ENCODE peak calls at places on chromosomes 1 and 21, in five cellular contexts. One of them, this sample, is unnamed.

GRCh38 chr1:42620307-42620706 is 37.9 kb upstream of the PPIH start:
- DNase-seq in MM.1S: no peak
- DNase-seq in right lobe of liver: no peak
- DNase-seq in cardiac muscle cell: no peak
- DNase-seq in tibial artery: no peak
- DNase-seq in this sample: no peak

GRCh38 chr21:18443085-18443484 is 39.5 kb upstream of the TMPRSS15 start:
- DNase-seq in MM.1S: no peak
- DNase-seq in right lobe of liver: no peak
- DNase-seq in cardiac muscle cell: peak
- DNase-seq in tibial artery: no peak
- DNase-seq in this sample: no peak

GRCh38 chr1:55720243-55720642 is 505.1 kb upstream of the USP24 start:
- DNase-seq in MM.1S: no peak
- DNase-seq in right lobe of liver: no peak
- DNase-seq in cardiac muscle cell: no peak
- DNase-seq in tibial artery: no peak
- DNase-seq in this sample: no peak

GRCh38 chr1:215797859-215798258 is 230.8 kb downstream of the KCTD3 start:
- DNase-seq in MM.1S: no peak
- DNase-seq in right lobe of liver: no peak
- DNase-seq in cardiac muscle cell: no peak
- DNase-seq in tibial artery: no peak
- DNase-seq in this sample: no peak

GRCh38 chr1:99589186-99589636 is 56.7 kb upstream of the PALMD start:
- DNase-seq in MM.1S: no peak
- DNase-seq in right lobe of liver: no peak
- DNase-seq in cardiac muscle cell: no peak
- DNase-seq in tibial artery: no peak
- DNase-seq in this sample: no peak

GRCh38 chr1:196306421-196306820 is 301.8 kb downstream of the KCNT2 start:
- DNase-seq in MM.1S: no peak
- DNase-seq in right lobe of liver: no peak
- DNase-seq in cardiac muscle cell: no peak
- DNase-seq in tibial artery: no peak
- DNase-seq in this sample: no peak

GRCh38 chr1:27487927-27488522 is 1.9 kb downstream of the WASF2 start:
- DNase-seq in MM.1S: no peak
- DNase-seq in right lobe of liver: peak
- DNase-seq in cardiac muscle cell: no peak
- DNase-seq in tibial artery: no peak
- DNase-seq in this sample: no peak

GRCh38 chr1:230335861-230336549 is 90.1 kb downstream of the PGBD5 start:
- DNase-seq in MM.1S: no peak
- DNase-seq in right lobe of liver: no peak
- DNase-seq in cardiac muscle cell: peak
- DNase-seq in tibial artery: no peak
- DNase-seq in this sample: no peak

GRCh38 chr1:18890704-18891103 is 11.7 kb downstream of the ALDH4A1 start:
- DNase-seq in MM.1S: no peak
- DNase-seq in right lobe of liver: peak
- DNase-seq in cardiac muscle cell: no peak
- DNase-seq in tibial artery: peak
- DNase-seq in this sample: no peak

GRCh38 chr21:46153259-46154154 is 1.9 kb downstream of the FTCD start:
- DNase-seq in MM.1S: no peak
- DNase-seq in right lobe of liver: peak
- DNase-seq in cardiac muscle cell: peak
- DNase-seq in tibial artery: peak
- DNase-seq in this sample: peak

GRCh38 chr1:174999926-175000696 is at the start of gene CACYBP:
- DNase-seq in MM.1S: peak
- DNase-seq in right lobe of liver: peak
- DNase-seq in cardiac muscle cell: peak
- DNase-seq in tibial artery: peak
- DNase-seq in this sample: peak

GRCh38 chr1:35883681-35884155 is 709 bp downstream of the AGO1 start:
- DNase-seq in MM.1S: no peak
- DNase-seq in right lobe of liver: peak
- DNase-seq in cardiac muscle cell: peak
- DNase-seq in tibial artery: peak
- DNase-seq in this sample: peak

GRCh38 chr1:202576816-202577215 is 133.4 kb downstream of the SYT2 start:
- DNase-seq in MM.1S: no peak
- DNase-seq in right lobe of liver: no peak
- DNase-seq in cardiac muscle cell: no peak
- DNase-seq in tibial artery: no peak
- DNase-seq in this sample: no peak

GRCh38 chr21:45590726-45591618 is 48.7 kb upstream of the SLC19A1 start:
- DNase-seq in MM.1S: no peak
- DNase-seq in right lobe of liver: peak
- DNase-seq in cardiac muscle cell: no peak
- DNase-seq in tibial artery: no peak
- DNase-seq in this sample: no peak

GRCh38 chr1:221845650-221846371 is 103.9 kb upstream of the DUSP10 start:
- DNase-seq in MM.1S: no peak
- DNase-seq in right lobe of liver: peak
- DNase-seq in cardiac muscle cell: no peak
- DNase-seq in tibial artery: peak
- DNase-seq in this sample: peak

GRCh38 chr1:94769551-94769950 is 50.6 kb upstream of the SLC44A3 start:
- DNase-seq in MM.1S: no peak
- DNase-seq in right lobe of liver: no peak
- DNase-seq in cardiac muscle cell: no peak
- DNase-seq in tibial artery: no peak
- DNase-seq in this sample: no peak

GRCh38 chr1:59674605-59675004 is 140.1 kb upstream of the HOOK1 start:
- DNase-seq in MM.1S: no peak
- DNase-seq in right lobe of liver: peak
- DNase-seq in cardiac muscle cell: no peak
- DNase-seq in tibial artery: peak
- DNase-seq in this sample: no peak

GRCh38 chr1:28811369-28811765 is 603 bp upstream of the OPRD1 start:
- DNase-seq in MM.1S: no peak
- DNase-seq in right lobe of liver: no peak
- DNase-seq in cardiac muscle cell: no peak
- DNase-seq in tibial artery: no peak
- DNase-seq in this sample: no peak

GRCh38 chr1:241343956-241344355 is 13.0 kb downstream of the RGS7 start:
- DNase-seq in MM.1S: no peak
- DNase-seq in right lobe of liver: no peak
- DNase-seq in cardiac muscle cell: no peak
- DNase-seq in tibial artery: no peak
- DNase-seq in this sample: no peak

GRCh38 chr1:227782226-227782625 is 33.2 kb upstream of the PRSS38 start:
- DNase-seq in MM.1S: no peak
- DNase-seq in right lobe of liver: peak
- DNase-seq in cardiac muscle cell: no peak
- DNase-seq in tibial artery: no peak
- DNase-seq in this sample: no peak

GRCh38 chr1:172041689-172042088 is 200.4 kb downstream of the DNM3 start:
- DNase-seq in MM.1S: no peak
- DNase-seq in right lobe of liver: no peak
- DNase-seq in cardiac muscle cell: no peak
- DNase-seq in tibial artery: no peak
- DNase-seq in this sample: no peak

GRCh38 chr1:216216304-216216703 is 206.9 kb downstream of the USH2A start:
- DNase-seq in MM.1S: no peak
- DNase-seq in right lobe of liver: no peak
- DNase-seq in cardiac muscle cell: no peak
- DNase-seq in tibial artery: no peak
- DNase-seq in this sample: no peak

GRCh38 chr1:179079113-179079761 is 2.6 kb upstream of the TOR3A start:
- DNase-seq in MM.1S: peak
- DNase-seq in right lobe of liver: peak
- DNase-seq in cardiac muscle cell: peak
- DNase-seq in tibial artery: peak
- DNase-seq in this sample: no peak

GRCh38 chr1:19311503-19311930 is 427 bp downstream of the AKR7A2 start:
- DNase-seq in MM.1S: no peak
- DNase-seq in right lobe of liver: no peak
- DNase-seq in cardiac muscle cell: no peak
- DNase-seq in tibial artery: no peak
- DNase-seq in this sample: peak

GRCh38 chr1:114715952-114716303 is 643 bp downstream of the NRAS start:
- DNase-seq in MM.1S: no peak
- DNase-seq in right lobe of liver: no peak
- DNase-seq in cardiac muscle cell: no peak
- DNase-seq in tibial artery: no peak
- DNase-seq in this sample: no peak

GRCh38 chr1:88609051-88609450 is 75.0 kb upstream of the PKN2 start:
- DNase-seq in MM.1S: no peak
- DNase-seq in right lobe of liver: no peak
- DNase-seq in cardiac muscle cell: peak
- DNase-seq in tibial artery: no peak
- DNase-seq in this sample: no peak

GRCh38 chr1:243268284-243268653 is 12.4 kb downstream of the SDCCAG8 start:
- DNase-seq in MM.1S: no peak
- DNase-seq in right lobe of liver: no peak
- DNase-seq in cardiac muscle cell: no peak
- DNase-seq in tibial artery: no peak
- DNase-seq in this sample: no peak

GRCh38 chr1:147076442-147076841 is 95.8 kb downstream of the PRKAB2 start:
- DNase-seq in MM.1S: no peak
- DNase-seq in right lobe of liver: no peak
- DNase-seq in cardiac muscle cell: no peak
- DNase-seq in tibial artery: no peak
- DNase-seq in this sample: no peak

GRCh38 chr21:27346041-27346448 is 379.2 kb upstream of the ADAMTS5 start:
- DNase-seq in MM.1S: no peak
- DNase-seq in right lobe of liver: no peak
- DNase-seq in cardiac muscle cell: no peak
- DNase-seq in tibial artery: no peak
- DNase-seq in this sample: no peak

GRCh38 chr1:6824665-6825368 is 39.6 kb downstream of the CAMTA1 start:
- DNase-seq in MM.1S: no peak
- DNase-seq in right lobe of liver: no peak
- DNase-seq in cardiac muscle cell: no peak
- DNase-seq in tibial artery: no peak
- DNase-seq in this sample: no peak

GRCh38 chr21:31141389-31142021 is 103.2 kb upstream of the KRTAP19-8 start:
- DNase-seq in MM.1S: no peak
- DNase-seq in right lobe of liver: no peak
- DNase-seq in cardiac muscle cell: no peak
- DNase-seq in tibial artery: no peak
- DNase-seq in this sample: no peak
- H3K27ac ChIP-seq in MM.1S: no peak
- H3K27ac ChIP-seq in right lobe of liver: no peak
- H3K27ac ChIP-seq in cardiac muscle cell: no peak
- H3K27ac ChIP-seq in tibial artery: no peak
- H3K27ac ChIP-seq in this sample: no peak

GRCh38 chr1:97366986-97367385 is 553.8 kb downstream of the DPYD start:
- DNase-seq in MM.1S: no peak
- DNase-seq in right lobe of liver: no peak
- DNase-seq in cardiac muscle cell: no peak
- DNase-seq in tibial artery: no peak
- DNase-seq in this sample: no peak

GRCh38 chr1:97364086-97364485 is 556.7 kb downstream of the DPYD start:
- DNase-seq in MM.1S: no peak
- DNase-seq in right lobe of liver: no peak
- DNase-seq in cardiac muscle cell: no peak
- DNase-seq in tibial artery: no peak
- DNase-seq in this sample: no peak

GRCh38 chr1:97368296-97368695 is 552.5 kb downstream of the DPYD start:
- DNase-seq in MM.1S: no peak
- DNase-seq in right lobe of liver: no peak
- DNase-seq in cardiac muscle cell: no peak
- DNase-seq in tibial artery: no peak
- DNase-seq in this sample: no peak

DNA sequence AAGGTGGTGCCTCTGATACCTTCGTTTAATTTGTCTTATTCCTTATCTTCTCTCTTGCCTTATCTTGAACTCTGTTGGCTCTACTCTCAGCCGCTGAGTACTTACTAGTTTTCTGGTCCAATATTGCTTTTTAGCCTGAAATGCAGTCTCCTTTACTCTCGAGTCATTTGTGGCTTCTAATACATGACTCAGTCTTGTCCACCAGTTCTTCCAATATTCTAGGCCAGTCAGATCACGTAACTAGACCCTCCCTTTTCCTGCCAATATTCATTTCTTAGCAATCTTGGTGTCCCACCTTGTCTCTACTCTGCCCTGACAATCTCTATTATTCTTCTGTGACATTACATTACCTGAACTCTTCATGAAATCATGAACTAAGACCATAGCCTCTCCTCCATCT is 555.8 kb downstream of the DPYD start:
- DNase-seq in MM.1S: no peak
- DNase-seq in right lobe of liver: no peak
- DNase-seq in cardiac muscle cell: no peak
- DNase-seq in tibial artery: no peak
- DNase-seq in this sample: no peak
- H3K27ac ChIP-seq in MM.1S: no peak
- H3K27ac ChIP-seq in right lobe of liver: no peak
- H3K27ac ChIP-seq in cardiac muscle cell: no peak
- H3K27ac ChIP-seq in tibial artery: no peak
- H3K27ac ChIP-seq in this sample: peak

GRCh38 chr1:149883598-149884247 is 15.6 kb upstream of the BOLA1 start:
- DNase-seq in MM.1S: no peak
- DNase-seq in right lobe of liver: no peak
- DNase-seq in cardiac muscle cell: no peak
- DNase-seq in tibial artery: no peak
- DNase-seq in this sample: no peak

GRCh38 chr1:149877211-149877946 is 22.0 kb upstream of the BOLA1 start:
- DNase-seq in MM.1S: no peak
- DNase-seq in right lobe of liver: no peak
- DNase-seq in cardiac muscle cell: no peak
- DNase-seq in tibial artery: no peak
- DNase-seq in this sample: no peak

GRCh38 chr1:149881876-149882275 is 17.5 kb upstream of the BOLA1 start:
- DNase-seq in MM.1S: no peak
- DNase-seq in right lobe of liver: no peak
- DNase-seq in cardiac muscle cell: no peak
- DNase-seq in tibial artery: no peak
- DNase-seq in this sample: no peak

GRCh38 chr1:149884433-149885363 is 14.7 kb upstream of the BOLA1 start:
- DNase-seq in MM.1S: peak
- DNase-seq in right lobe of liver: no peak
- DNase-seq in cardiac muscle cell: no peak
- DNase-seq in tibial artery: no peak
- DNase-seq in this sample: no peak

DNA sequence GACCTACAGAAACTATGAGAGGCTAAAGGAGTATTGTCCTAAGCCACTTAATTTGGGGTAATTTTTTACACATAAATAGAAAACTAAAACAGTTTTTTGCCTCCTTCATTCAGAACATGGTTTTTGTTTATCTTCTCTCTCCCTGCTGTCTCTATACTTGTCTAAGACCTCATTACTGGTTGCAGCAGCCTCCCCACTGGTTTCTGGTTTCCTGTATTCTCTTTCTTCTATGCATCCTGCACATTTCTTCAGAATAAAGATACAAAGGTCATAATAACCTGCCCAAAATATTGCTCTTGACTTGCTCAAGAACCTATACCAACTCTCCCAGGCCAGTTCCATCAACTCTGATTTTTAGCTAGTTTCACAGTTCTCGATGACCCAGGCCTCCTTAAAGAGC is 19.8 kb upstream of the BOLA1 start:
- DNase-seq in MM.1S: no peak
- DNase-seq in right lobe of liver: no peak
- DNase-seq in cardiac muscle cell: no peak
- DNase-seq in tibial artery: no peak
- DNase-seq in this sample: no peak
- H3K27ac ChIP-seq in MM.1S: no peak
- H3K27ac ChIP-seq in right lobe of liver: no peak
- H3K27ac ChIP-seq in cardiac muscle cell: no peak
- H3K27ac ChIP-seq in tibial artery: no peak
- H3K27ac ChIP-seq in this sample: no peak

GRCh38 chr1:208254862-208255261 is 10.7 kb upstream of the PLXNA2 start:
- DNase-seq in MM.1S: no peak
- DNase-seq in right lobe of liver: no peak
- DNase-seq in cardiac muscle cell: no peak
- DNase-seq in tibial artery: no peak
- DNase-seq in this sample: no peak
- H3K27ac ChIP-seq in MM.1S: no peak
- H3K27ac ChIP-seq in right lobe of liver: no peak
- H3K27ac ChIP-seq in cardiac muscle cell: no peak
- H3K27ac ChIP-seq in tibial artery: no peak
- H3K27ac ChIP-seq in this sample: no peak

This sample was measured in RWPE2.